ENCODE peak calls at places on chromosomes 6 and 20, in seven cellular contexts. K is GM12878, I is HCT116, T is WTC11, J is HepG2, A is K562, Q is H1. P is an unnamed sample.

GRCh38 chr20:48722737-48723191 is 105.0 kb downstream of the PREX1 start:
- DNase-seq in I (no peak), Q (no peak), J (peak), A (no peak), K (no peak), T (no peak), P (no peak)

GRCh38 chr20:62159835-62160234 is 16.3 kb downstream of the SS18L1 start:
- DNase-seq in I (peak), J (no peak), T (no peak), K (peak), Q (no peak), A (no peak), P (no peak)

GRCh38 chr6:150084426-150084825 is 15.5 kb upstream of the ULBP3 start:
- DNase-seq in I (no peak), K (no peak), T (no peak), Q (no peak), J (no peak), A (no peak), P (no peak)

GRCh38 chr20:32017711-32018251 is 7.5 kb downstream of the CCM2L start:
- DNase-seq in J (peak), K (no peak), Q (peak), T (peak), I (peak), A (peak), P (peak)

GRCh38 chr6:138765896-138766487 is 7.6 kb upstream of the CCDC28A start:
- DNase-seq in K (no peak), A (peak), T (no peak), I (peak), J (peak), Q (no peak), P (peak)

GRCh38 chr6:168905451-168906090 is 348.1 kb downstream of the THBS2 start:
- DNase-seq in J (no peak), K (no peak), A (no peak), Q (no peak), T (no peak), I (no peak), P (no peak)

GRCh38 chr6:158042245-158042798 is 60.7 kb downstream of the SYNJ2 start:
- DNase-seq in J (peak), Q (no peak), A (peak), K (no peak), I (peak), T (no peak), P (peak)

GRCh38 chr20:4272225-4272624 is 256.9 kb upstream of the RNF24 start:
- DNase-seq in I (no peak), T (no peak), J (no peak), A (no peak), K (no peak), Q (no peak), P (no peak)

GRCh38 chr6:8279094-8279805 is 156.1 kb downstream of the SLC35B3 start:
- DNase-seq in I (no peak), Q (no peak), K (no peak), J (no peak), A (no peak), T (no peak), P (no peak)

GRCh38 chr6:30450908-30451818 is 38.1 kb upstream of the HLA-E start:
- DNase-seq in J (peak), I (no peak), T (peak), K (peak), A (no peak), Q (no peak), P (no peak)

GRCh38 chr20:45318386-45318939 is 10.4 kb upstream of the MATN4 start:
- DNase-seq in I (no peak), Q (no peak), A (no peak), K (no peak), J (no peak), T (no peak), P (no peak)
- TF ChIP-seq SP1 in I (no peak), Q (no peak), A (no peak), K (no peak), J (no peak), T (no peak), P (no peak)

GRCh38 chr6:41639556-41640371 is 1.5 kb downstream of the MDFI start:
- DNase-seq in Q (no peak), A (no peak), T (no peak), K (no peak), J (no peak), I (no peak), P (no peak)

GRCh38 chr6:41638002-41638800 is at the start of gene MDFI:
- DNase-seq in I (no peak), Q (peak), T (peak), A (no peak), J (no peak), K (no peak), P (no peak)

GRCh38 chr6:41637179-41638001 is 878 bp upstream of the MDFI start:
- DNase-seq in Q (no peak), I (no peak), J (no peak), T (peak), K (no peak), A (no peak), P (no peak)

GRCh38 chr6:41640436-41640835 is 2.2 kb downstream of the MDFI start:
- DNase-seq in J (no peak), K (no peak), I (no peak), A (no peak), T (no peak), Q (no peak), P (no peak)

GRCh38 chr6:41638801-41639555 is 710 bp downstream of the MDFI start:
- DNase-seq in T (peak), K (no peak), I (no peak), A (no peak), J (no peak), Q (no peak), P (no peak)
- TF ChIP-seq SP1 in T (peak), K (no peak), I (no peak), A (no peak), J (no peak), Q (no peak), P (no peak)

DNA sequence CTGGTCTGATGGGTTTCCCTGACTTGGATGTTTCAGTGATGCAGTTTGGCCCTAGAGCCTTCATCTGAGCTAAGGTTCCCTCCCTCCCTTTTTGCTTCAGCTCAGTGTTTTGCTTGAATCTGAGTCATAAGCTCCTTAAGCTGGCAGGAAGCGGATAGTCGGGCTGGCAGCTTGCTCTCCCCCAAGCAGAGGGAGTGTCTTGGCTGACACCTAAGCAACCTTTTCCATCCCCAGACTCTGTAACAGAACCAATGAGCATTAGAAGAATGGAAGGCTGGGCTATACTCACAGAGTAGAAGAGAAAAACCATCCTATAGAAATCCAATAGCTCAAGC is 98.3 kb downstream of the HAO1 start:
- DNase-seq in T (no peak), K (no peak), Q (peak), I (no peak), J (no peak), A (no peak), P (no peak)
- TF ChIP-seq SP1 in T (no peak), K (no peak), Q (no peak), I (no peak), J (no peak), A (no peak), P (no peak)

GRCh38 chr6:129726650-129727049 is 16.7 kb upstream of the ARHGAP18 start:
- DNase-seq in I (no peak), J (no peak), A (no peak), T (no peak), K (no peak), Q (no peak), P (no peak)
- TF ChIP-seq SP1 in I (no peak), J (no peak), A (no peak), T (no peak), K (no peak), Q (no peak), P (no peak)

GRCh38 chr6:752438-752837 is 59.5 kb upstream of the EXOC2 start:
- DNase-seq in A (no peak), Q (no peak), K (no peak), I (no peak), J (no peak), T (no peak), P (no peak)

GRCh38 chr6:756224-756623 is 63.3 kb upstream of the EXOC2 start:
- DNase-seq in A (no peak), J (no peak), T (no peak), K (no peak), I (no peak), Q (no peak), P (no peak)

GRCh38 chr6:754202-754601 is 61.3 kb upstream of the EXOC2 start:
- DNase-seq in Q (no peak), A (no peak), T (no peak), J (peak), I (no peak), K (no peak), P (no peak)

GRCh38 chr6:751765-752164 is 58.8 kb upstream of the EXOC2 start:
- DNase-seq in J (no peak), T (no peak), Q (no peak), A (no peak), K (no peak), I (no peak), P (no peak)

GRCh38 chr6:753486-753885 is 60.5 kb upstream of the EXOC2 start:
- DNase-seq in Q (no peak), K (no peak), T (no peak), I (no peak), A (no peak), J (no peak), P (no peak)
- TF ChIP-seq SP1 in Q (no peak), K (no peak), T (no peak), I (no peak), A (no peak), J (no peak), P (no peak)

GRCh38 chr6:108365488-108365887 is 70.6 kb downstream of the AFG1L start:
- DNase-seq in J (no peak), Q (no peak), T (no peak), A (no peak), I (no peak), K (no peak), P (no peak)
- TF ChIP-seq SP1 in J (no peak), Q (no peak), T (no peak), A (no peak), I (no peak), K (no peak), P (no peak)

DNA sequence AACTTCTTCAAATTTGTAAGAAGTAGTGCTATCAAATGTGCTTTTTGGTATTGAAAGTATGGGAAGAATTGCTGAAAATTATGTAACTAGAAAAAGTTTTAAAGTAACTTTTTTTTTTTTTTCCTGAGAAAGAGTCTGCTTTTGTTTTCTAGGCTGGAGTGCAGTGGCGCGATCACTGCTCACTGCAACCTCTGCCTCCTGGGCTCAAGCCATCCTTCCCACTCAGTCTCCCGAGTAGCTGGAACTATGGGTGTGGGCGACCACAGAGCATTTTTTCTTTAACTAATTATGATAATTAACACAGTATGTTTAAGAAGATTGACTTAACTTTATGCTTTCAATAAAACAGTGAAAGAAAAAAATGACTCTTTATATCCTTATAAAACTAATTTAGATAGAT is 38.4 kb downstream of the BMP5 start:
- DNase-seq in J (no peak), I (no peak), T (no peak), A (no peak), Q (no peak), K (no peak), P (no peak)
- TF ChIP-seq SP1 in J (no peak), I (no peak), T (no peak), A (no peak), Q (no peak), K (no peak), P (no peak)

GRCh38 chr6:18352001-18352400 is 35.1 kb upstream of the RNF144B start:
- DNase-seq in Q (no peak), J (no peak), A (no peak), I (no peak), T (no peak), K (no peak), P (no peak)
- TF ChIP-seq SP1 in Q (no peak), J (no peak), A (no peak), I (no peak), T (no peak), K (no peak), P (no peak)

GRCh38 chr6:10800810-10801209 is 37.5 kb downstream of the MAK start:
- DNase-seq in A (no peak), I (peak), Q (no peak), J (peak), T (no peak), K (no peak), P (no peak)

GRCh38 chr6:10801224-10801848 is 37.0 kb downstream of the MAK start:
- DNase-seq in Q (peak), A (peak), J (peak), T (peak), I (peak), K (no peak), P (peak)
- TF ChIP-seq SP1 in Q (no peak), A (peak), J (no peak), T (no peak), I (no peak), K (no peak), P (no peak)

GRCh38 chr6:116596815-116597214 is 19.5 kb upstream of the RSPH4A start:
- DNase-seq in K (no peak), T (peak), A (peak), I (no peak), J (peak), Q (no peak), P (peak)

DNA sequence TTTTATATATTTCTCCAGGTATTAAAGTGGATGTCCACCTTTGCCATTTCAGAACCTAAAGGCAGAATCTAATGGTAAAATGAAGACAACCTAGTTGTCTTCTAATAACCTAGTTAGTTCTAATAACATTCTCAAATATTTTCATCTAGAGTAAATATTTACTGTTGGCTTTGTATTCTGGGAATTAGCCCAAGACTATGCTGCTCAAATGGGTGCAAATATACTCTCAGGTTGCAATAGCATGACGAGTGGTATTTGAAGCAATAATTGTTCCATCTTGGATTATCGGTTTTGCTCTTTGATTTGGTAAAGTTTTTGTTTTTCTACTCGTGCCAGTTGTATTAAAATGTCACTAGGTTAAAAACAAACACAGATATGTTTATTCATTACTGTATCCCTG is 21.0 kb upstream of the RSPH4A start:
- DNase-seq in J (no peak), T (no peak), A (no peak), I (no peak), K (no peak), Q (no peak), P (no peak)
- TF ChIP-seq SP1 in J (no peak), T (no peak), A (no peak), I (no peak), K (no peak), Q (no peak), P (no peak)